ENCODE peak calls at places on chromosomes 4 and X, in eight cellular contexts. E is caudate nucleus; V is activated CD4-positive, CD25-positive, alpha-beta regulatory T cell; Q is neural progenitor cell; Z is activated naive CD8-positive, alpha-beta T cell treated with anti-CD3 and anti-CD28 coated beads, Interleukin-2, amount 50 U/mL, for 24 hours; K is activated B cell treated with CpG ODN at 0.5 μM for 24 hours; Y is T-helper 1 cell; W is NCI-H774. T is an unnamed sample.

GRCh38 chr4:15100380-15100779 is 98.1 kb downstream of the CPEB2 start:
- DNase-seq in E (no peak), V (no peak), Q (no peak), Z (no peak), K (no peak), Y (no peak), W (no peak), T (no peak)

GRCh38 chr4:88591787-88592599 is at the start of gene HERC3:
- DNase-seq in E (peak; percentile 94), V (peak; percentile 82), Q (peak; percentile 95), Z (peak; percentile 89), K (peak; percentile 87), Y (peak; percentile 72), W (peak; percentile 67), T (peak; percentile 72)

GRCh38 chr4:35025152-35025834 is 1219.0 kb downstream of the ARAP2 start:
- DNase-seq in E (no peak), V (no peak), Q (no peak), Z (no peak), K (no peak), Y (no peak), W (no peak), T (no peak)

GRCh38 chrX:3592184-3592583 is 121.3 kb downstream of the PRKX start:
- DNase-seq in E (no peak), V (no peak), Q (peak; percentile 53), Z (no peak), K (no peak), Y (no peak), W (no peak), T (no peak)

GRCh38 chr4:86055898-86056297 is 304.0 kb downstream of the MAPK10 start:
- DNase-seq in E (no peak), V (no peak), Q (no peak), Z (no peak), K (no peak), Y (no peak), W (no peak), T (no peak)

GRCh38 chr4:7361256-7361655 is 73.5 kb downstream of the PSAPL1 start:
- DNase-seq in E (peak; percentile 79), V (no peak), Q (peak; percentile 48), Z (no peak), K (no peak), Y (no peak), W (no peak), T (no peak)

GRCh38 chr4:2059726-2060577 is 825 bp downstream of the NAT8L start:
- DNase-seq in E (no peak), V (no peak), Q (peak; percentile 68), Z (peak; percentile 18), K (no peak), Y (no peak), W (no peak), T (no peak)

GRCh38 chr4:155077860-155078259 is 130.6 kb upstream of the NPY2R start:
- DNase-seq in E (no peak), V (no peak), Q (peak; percentile 28), Z (no peak), K (no peak), Y (no peak), W (no peak), T (no peak)

GRCh38 chr4:156336516-156336915 is 382.9 kb upstream of the CTSO start:
- DNase-seq in E (no peak), V (no peak), Q (no peak), Z (no peak), K (no peak), Y (no peak), W (no peak), T (no peak)

GRCh38 chr4:104451573-104451972 is 43.1 kb downstream of the CXXC4 start:
- DNase-seq in E (peak; percentile 1), V (no peak), Q (peak; percentile 9), Z (no peak), K (no peak), Y (no peak), W (no peak), T (no peak)